ENCODE peak calls at places on chromosomes 11 and 22, in five cellular contexts. H is tibial nerve, T is upper lobe of left lung, G is Peyer's patch, P is transverse colon. O is an unnamed sample. For H3K4me1, the result is how much of the 10 kb centered on the place peaks cover.

GRCh38 chr22:31085493-31085824 is 4.3 kb downstream of the SMTN start:
- DNase-seq in T (no peak), P (peak), G (no peak), H (no peak), O (peak)

GRCh38 chr11:29087404-29087803 is 929.4 kb downstream of the KCNA4 start:
- DNase-seq in G (no peak), H (no peak), T (no peak), P (no peak), O (no peak)

GRCh38 chr11:124865902-124866851 is 945 bp downstream of the ROBO3 start:
- DNase-seq in T (no peak), P (peak), H (no peak), G (peak), O (no peak)

GRCh38 chr11:44613081-44613628 is 47.7 kb downstream of the CD82 start:
- DNase-seq in G (no peak), H (no peak), P (no peak), T (no peak), O (no peak)

GRCh38 chr11:32821917-32822560 is 7.7 kb upstream of the PRRG4 start:
- DNase-seq in G (no peak), H (no peak), P (no peak), T (no peak), O (no peak)

GRCh38 chr22:18119409-18120110 is 9.0 kb downstream of the TUBA8 start:
- DNase-seq in G (no peak), P (no peak), T (no peak), H (no peak), O (peak)

GRCh38 chr11:44861829-44862545 is 88.7 kb downstream of the TP53I11 start:
- DNase-seq in G (peak), H (peak), T (peak), P (peak), O (peak)

GRCh38 chr11:47971501-47971900 is 8.9 kb upstream of the PTPRJ start:
- DNase-seq in G (no peak), P (no peak), H (no peak), T (no peak), O (no peak)

GRCh38 chr11:41201156-41201555 is 258.3 kb downstream of the LRRC4C start:
- DNase-seq in H (no peak), P (no peak), G (no peak), T (no peak), O (no peak)

GRCh38 chr11:104700609-104701008 is 197.7 kb downstream of the CASP12 start:
- DNase-seq in H (no peak), T (no peak), P (no peak), G (no peak), O (no peak)

GRCh38 chr11:129041611-129042018 is 98.9 kb upstream of the TP53AIP1 start:
- DNase-seq in H (no peak), T (no peak), G (no peak), P (no peak), O (no peak)

GRCh38 chr11:108943853-108944252 is 279.0 kb downstream of the DDX10 start:
- DNase-seq in P (no peak), T (no peak), H (no peak), G (no peak), O (no peak)

GRCh38 chr11:115078461-115079438 is 400.4 kb downstream of the NXPE2 start:
- DNase-seq in P (no peak), H (no peak), G (no peak), T (no peak), O (no peak)

GRCh38 chr11:69716891-69717747 is 13.3 kb upstream of the FGF19 start:
- DNase-seq in P (no peak), G (no peak), H (no peak), T (no peak), O (no peak)

GRCh38 chr11:65503923-65504670 is 5.3 kb downstream of the MALAT1 start:
- DNase-seq in G (no peak), H (peak), P (no peak), T (no peak), O (no peak)

GRCh38 chr22:20316217-20316843 is 3.5 kb downstream of the DGCR6L start:
- DNase-seq in T (peak), H (peak), P (peak), G (peak), O (no peak)

GRCh38 chr11:123740787-123741158 is 687 bp downstream of the ZNF202 start:
- DNase-seq in H (no peak), T (no peak), G (no peak), P (peak), O (no peak)

GRCh38 chr22:26792522-26792921 is 135.1 kb downstream of the MIAT start:
- DNase-seq in G (no peak), P (no peak), H (no peak), T (no peak), O (no peak)

GRCh38 chr11:65381721-65382035 is 768 bp downstream of the SLC25A45 start:
- DNase-seq in T (peak), G (no peak), P (no peak), H (peak), O (no peak)

GRCh38 chr11:15577519-15577918 is 462.8 kb downstream of the INSC start:
- DNase-seq in P (no peak), G (no peak), H (no peak), T (no peak), O (no peak)

GRCh38 chr11:68818181-68818580 is 23.5 kb downstream of the CPT1A start:
- DNase-seq in P (no peak), H (no peak), T (no peak), G (no peak), O (no peak)

GRCh38 chr11:9263840-9264380 is 1.2 kb downstream of the DENND5A start:
- DNase-seq in T (no peak), G (no peak), H (no peak), P (no peak), O (no peak)

DNA sequence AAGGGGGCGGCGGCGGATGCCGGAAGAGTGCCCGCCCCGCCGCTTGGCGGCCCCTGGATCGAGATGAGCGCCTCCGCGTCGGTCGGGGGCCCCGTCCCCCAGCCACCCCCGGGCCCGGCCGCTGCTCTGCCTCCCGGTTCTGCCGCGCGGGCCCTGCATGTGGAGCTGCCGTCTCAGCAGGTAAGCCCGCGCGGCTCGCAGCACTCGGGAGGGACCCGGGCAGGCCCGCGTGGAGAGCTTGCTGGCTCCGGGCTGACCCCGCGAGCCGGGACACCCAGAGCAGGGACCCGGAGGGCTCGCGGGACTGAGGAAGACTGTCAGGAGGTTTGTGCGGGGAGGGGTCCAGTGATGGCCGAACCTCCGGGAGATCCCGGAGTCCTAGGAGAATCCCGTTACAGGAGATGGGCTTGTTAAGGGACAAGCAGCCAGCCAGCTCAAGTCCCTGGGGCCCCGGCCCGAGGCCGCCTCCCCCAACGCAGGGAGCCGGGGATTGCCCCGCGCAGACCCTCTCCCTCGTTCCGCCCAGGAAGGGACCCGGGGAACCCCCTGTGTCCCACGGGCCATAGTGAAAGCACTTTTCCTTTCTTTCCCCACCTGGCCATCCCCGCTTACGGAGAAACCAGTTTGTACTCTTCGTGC is 454 bp downstream of the UVRAG start:
- DNase-seq in T (peak), G (no peak), H (no peak), P (peak), O (peak)
- TF ChIP-seq POLR2A in T (peak), G (no peak), H (no peak), P (peak), O (peak)

DNA sequence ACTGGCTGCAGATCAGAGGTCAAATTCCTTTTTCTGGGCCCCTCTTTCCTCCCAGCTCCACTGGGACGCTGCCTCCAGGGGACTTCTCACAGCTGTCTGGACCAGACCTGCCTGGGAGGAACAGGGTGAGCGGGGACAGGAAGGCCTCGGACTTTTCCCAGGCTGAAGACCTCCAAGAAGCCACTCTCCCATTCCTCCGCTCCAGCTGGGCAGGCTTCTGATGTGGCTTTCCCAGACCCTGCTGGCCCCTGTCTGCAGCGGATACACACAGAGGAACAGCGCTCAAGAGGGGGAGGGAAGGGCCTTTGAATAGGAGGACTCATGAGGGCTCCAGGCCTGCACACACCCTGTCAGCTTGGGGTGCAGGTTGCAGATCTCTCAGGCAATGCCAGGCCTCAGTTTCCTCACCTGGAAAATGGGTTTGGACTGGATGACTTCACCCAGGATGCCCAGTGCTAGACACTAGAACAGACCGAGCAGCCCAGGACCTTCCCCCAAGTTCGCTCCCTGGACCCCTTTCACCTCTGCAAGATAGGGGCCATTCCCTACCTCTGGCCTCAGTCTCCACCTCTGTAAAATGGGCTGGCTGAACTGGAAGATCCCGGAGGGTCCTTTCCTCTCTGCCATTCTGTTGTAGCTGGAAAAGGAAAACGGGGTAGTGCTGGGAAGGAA is 36.6 kb downstream of the MB start:
- DNase-seq in G (no peak), T (no peak), P (no peak), H (no peak), O (no peak)
- H3K4me1 ChIP-seq in G (under half), T (under half), P (under half), H (under half), O (under half)

GRCh38 chr11:85481862-85482261 is 145.3 kb downstream of the DLG2 start:
- DNase-seq in T (no peak), H (no peak), G (no peak), P (no peak), O (no peak)

GRCh38 chr11:85485902-85486301 is 141.2 kb downstream of the DLG2 start:
- DNase-seq in T (no peak), G (peak), H (no peak), P (no peak), O (no peak)

GRCh38 chr11:85483861-85484260 is 143.3 kb downstream of the DLG2 start:
- DNase-seq in P (no peak), T (no peak), G (no peak), H (no peak), O (no peak)
- H3K4me3 ChIP-seq in P (no peak), T (no peak), G (no peak), H (no peak), O (no peak)

DNA sequence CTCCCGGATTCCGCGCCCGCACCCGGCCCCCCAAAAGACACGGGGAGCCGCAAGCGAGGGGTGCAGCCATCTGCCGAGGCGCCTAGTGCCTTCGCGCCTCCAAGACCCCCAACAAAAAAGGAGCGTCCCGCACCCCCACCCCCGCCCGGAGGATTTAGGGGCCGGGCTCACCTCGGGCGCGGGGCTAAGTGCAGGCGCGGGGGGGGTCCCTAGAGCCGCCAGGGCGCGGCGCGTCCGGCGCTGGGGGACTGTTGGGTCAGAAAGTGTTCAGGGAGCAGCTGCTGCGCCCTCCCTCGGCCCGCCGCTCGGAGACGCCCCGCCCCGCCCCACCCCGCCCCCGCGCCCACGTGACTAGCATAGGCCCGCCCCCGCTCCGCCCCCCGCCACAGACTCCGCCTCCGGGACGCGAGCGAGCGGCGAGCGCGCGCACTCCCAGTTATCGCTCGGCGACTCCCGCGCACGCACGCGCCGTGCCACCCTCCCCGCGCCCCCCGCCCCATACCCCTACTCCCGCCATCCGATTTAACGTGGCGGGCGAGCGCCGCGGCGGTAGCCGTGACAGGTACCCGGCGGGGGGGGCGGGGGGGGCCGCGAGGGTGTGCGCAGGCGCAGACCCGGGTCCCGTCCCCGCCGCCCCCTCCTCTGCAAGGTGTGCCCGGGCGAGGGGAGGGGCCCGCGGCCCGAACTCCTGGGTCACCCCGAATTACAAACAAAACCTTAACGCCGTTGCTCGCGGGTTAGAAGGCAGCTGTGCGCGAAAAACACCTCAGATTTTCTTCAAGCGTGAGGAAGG is 56.2 kb downstream of the KCNJ4 start:
- DNase-seq in G (peak), H (peak), T (peak), P (peak), O (peak)
- TF ChIP-seq POLR2A in G (peak), H (peak), T (peak), P (peak), O (peak)

O was measured in right lobe of liver.